ENCODE peak calls at places on chromosomes 2 and 18, in nine cellular contexts. A is AG04450; U is CD8-positive, alpha-beta T cell; L is psoas muscle; D is CD4-positive, alpha-beta T cell; T is AG09309; M is foreskin fibroblast; H is GM06990; C is Peyer's patch. E is an unnamed sample.

GRCh38 chr18:13545514-13545913 is 180.8 kb downstream of the FAM210A start:
- DNase-seq in A (no peak), U (no peak), L (no peak), D (no peak), T (no peak), M (no peak), H (no peak), C (no peak), E (no peak)

GRCh38 chr18:23365602-23366001 is 87.5 kb upstream of the RIOK3 start:
- DNase-seq in A (no peak), U (no peak), L (no peak), D (no peak), T (peak; percentile 33), M (peak; percentile 53), H (no peak), C (no peak), E (no peak)

GRCh38 chr2:50529600-50530218 is 502.2 kb downstream of the NRXN1 start:
- DNase-seq in A (peak; percentile 15), U (no peak), L (no peak), D (no peak), T (peak; percentile 5), M (peak; percentile 66), H (no peak), C (no peak), E (peak; percentile 21)

GRCh38 chr18:27599202-27599829 is 414.2 kb upstream of the CHST9 start:
- DNase-seq in A (no peak), U (no peak), L (peak; percentile 60), D (no peak), T (no peak), M (peak; percentile 56), H (no peak), C (peak; percentile 77), E (peak; percentile 19)

GRCh38 chr2:188524519-188525113 is 232.9 kb downstream of the GULP1 start:
- DNase-seq in A (peak; percentile 36), U (no peak), L (no peak), D (no peak), T (no peak), M (peak; percentile 80), H (no peak), C (peak; percentile 46), E (peak; percentile 11)

GRCh38 chr2:235498556-235499305 is 4.9 kb downstream of the AGAP1 start:
- DNase-seq in A (no peak), U (no peak), L (no peak), D (no peak), T (no peak), M (no peak), H (no peak), C (no peak), E (no peak)

GRCh38 chr2:61978522-61978921 is 73.0 kb downstream of the COMMD1 start:
- DNase-seq in A (no peak), U (no peak), L (no peak), D (no peak), T (no peak), M (no peak), H (peak; percentile 21), C (no peak), E (peak; percentile 30)

GRCh38 chr2:20524412-20525040 is 77.7 kb downstream of the RHOB start:
- DNase-seq in A (no peak), U (no peak), L (peak; percentile 84), D (no peak), T (no peak), M (peak; percentile 38), H (peak; percentile 30), C (peak; percentile 67), E (peak; percentile 63)

GRCh38 chr2:98412751-98413445 is 31.8 kb upstream of the INPP4A start:
- DNase-seq in A (peak; percentile 8), U (peak; percentile 25), L (no peak), D (peak; percentile 41), T (no peak), M (peak; percentile 77), H (no peak), C (peak; percentile 70), E (peak; percentile 60)

GRCh38 chr18:28804512-28805214 is 627.7 kb upstream of the CDH2 start:
- DNase-seq in A (no peak), U (no peak), L (no peak), D (no peak), T (no peak), M (no peak), H (no peak), C (no peak), E (no peak)

GRCh38 chr2:96251721-96252292 is 14.0 kb downstream of the TMEM127 start:
- DNase-seq in A (peak; percentile 85), U (no peak), L (peak; percentile 91), D (no peak), T (peak; percentile 92), M (peak; percentile 92), H (no peak), C (peak; percentile 61), E (peak; percentile 3)

GRCh38 chr2:187397870-187398269 is 50.2 kb downstream of the CALCRL start:
- DNase-seq in A (no peak), U (no peak), L (no peak), D (no peak), T (no peak), M (no peak), H (no peak), C (no peak), E (no peak)

GRCh38 chr18:28794459-28795245 is 617.7 kb upstream of the CDH2 start:
- DNase-seq in A (no peak), U (no peak), L (no peak), D (no peak), T (peak; percentile 25), M (peak; percentile 38), H (no peak), C (no peak), E (no peak)

GRCh38 chr2:114960389-114960788 is 517.9 kb downstream of the DPP10 start:
- DNase-seq in A (no peak), U (no peak), L (no peak), D (no peak), T (no peak), M (no peak), H (no peak), C (no peak), E (no peak)

GRCh38 chr2:33426666-33427231 is 49.7 kb upstream of the RASGRP3 start:
- DNase-seq in A (peak; percentile 46), U (no peak), L (no peak), D (no peak), T (no peak), M (peak; percentile 78), H (no peak), C (no peak), E (no peak)

GRCh38 chr18:51342815-51343214 is 145.3 kb upstream of the MEX3C start:
- DNase-seq in A (no peak), U (no peak), L (no peak), D (no peak), T (no peak), M (peak; percentile 16), H (no peak), C (no peak), E (no peak)

GRCh38 chr18:76410660-76411417 is 84.2 kb downstream of the ZNF516 start:
- DNase-seq in A (no peak), U (no peak), L (no peak), D (no peak), T (no peak), M (no peak), H (no peak), C (no peak), E (peak; percentile 65)

GRCh38 chr2:73920577-73921545 is 5.8 kb upstream of the DGUOK start:
- DNase-seq in A (no peak), U (no peak), L (peak; percentile 57), D (no peak), T (no peak), M (peak; percentile 31), H (no peak), C (peak; percentile 52), E (no peak)
- TF ChIP-seq CTCF in A (peak; percentile 49), U (no peak), L (no peak), D (no peak), T (no peak), M (peak; percentile 3), H (peak; percentile 39), C (peak; percentile 35), E (peak; percentile 40)

DNA sequence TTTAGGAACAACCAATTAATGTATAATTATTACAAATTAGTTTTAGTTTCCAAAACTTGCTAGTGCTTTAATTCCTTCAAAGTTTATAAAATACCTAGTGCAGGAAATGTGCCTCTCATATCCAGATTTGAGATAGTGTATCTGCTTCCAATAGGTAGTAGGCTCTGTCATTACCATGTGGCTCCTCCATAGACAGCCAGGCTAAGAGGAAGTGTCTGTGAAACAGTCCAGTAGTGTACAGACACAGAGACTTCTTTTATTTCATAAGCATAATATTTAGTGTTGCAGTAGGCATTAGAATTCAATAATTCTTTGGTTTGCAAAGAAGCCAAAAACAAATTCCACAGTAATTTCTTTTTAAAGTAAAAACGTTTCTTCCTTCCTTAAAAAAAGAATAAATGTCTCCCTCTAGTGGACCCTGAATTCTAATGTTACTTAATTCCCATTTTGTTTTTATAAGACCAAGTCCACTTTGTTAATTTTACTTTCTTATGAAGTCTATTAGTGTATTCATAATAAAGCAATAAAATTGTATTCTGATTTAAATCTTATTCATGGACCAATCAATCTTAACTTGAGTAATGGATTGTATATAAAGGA is 101.2 kb downstream of the NEB start:
- DNase-seq in A (no peak), U (no peak), L (no peak), D (no peak), T (peak; percentile 1), M (peak; percentile 28), H (no peak), C (no peak), E (no peak)
- TF ChIP-seq CTCF in A (peak; percentile 40), U (peak; percentile 15), L (no peak), D (peak; percentile 30), T (no peak), M (peak; percentile 21), H (no peak), C (peak; percentile 37), E (peak; percentile 5)

GRCh38 chr2:120177011-120177621 is 46.1 kb downstream of the TMEM185B start:
- DNase-seq in A (no peak), U (peak; percentile 63), L (peak; percentile 70), D (peak; percentile 63), T (no peak), M (no peak), H (peak; percentile 90), C (peak; percentile 89), E (peak; percentile 76)
- TF ChIP-seq CTCF in A (peak; percentile 17), U (peak; percentile 60), L (no peak), D (peak; percentile 61), T (no peak), M (no peak), H (peak; percentile 82), C (peak; percentile 31), E (peak; percentile 74)

GRCh38 chr18:10851824-10852225 is 297.5 kb downstream of the PIEZO2 start:
- DNase-seq in A (peak; percentile 33), U (no peak), L (no peak), D (no peak), T (peak; percentile 29), M (peak; percentile 70), H (peak; percentile 64), C (no peak), E (peak; percentile 54)
- TF ChIP-seq CTCF in A (peak; percentile 82), U (peak; percentile 43), L (peak; percentile 81), D (peak; percentile 74), T (peak; percentile 58), M (peak; percentile 56), H (peak; percentile 63), C (peak; percentile 72), E (peak; percentile 58)

E was measured in GM13977.